ENCODE peak calls at places on chromosomes 13 and 19, in six cellular contexts. I, F, L, Y, J and M are unnamed samples.
A peak's percentile ranks its signal among the peaks of the same experiment; 100 is the strongest.

GRCh38 chr13:51614350-51614786 is 30.1 kb downstream of the WDFY2 start:
- DNase-seq in I (no peak), J (no peak), L (peak; percentile 55), F (no peak), Y (no peak), M (no peak)

GRCh38 chr13:93603043-93603442 is 376.4 kb downstream of the GPC6 start:
- DNase-seq in I (no peak), L (no peak), J (no peak), Y (no peak), F (peak; percentile 72), M (no peak)

GRCh38 chr13:96090240-96091101 is 564 bp downstream of the HS6ST3 start:
- DNase-seq in L (no peak), F (no peak), I (peak; percentile 8), Y (no peak), J (peak; percentile 61), M (no peak)

GRCh38 chr13:113034451-113035208 is 65.6 kb downstream of the MCF2L start:
- DNase-seq in L (no peak), J (peak; percentile 51), I (peak; percentile 44), F (no peak), Y (peak; percentile 53), M (no peak)

GRCh38 chr13:48828962-48829405 is 146.7 kb upstream of the FNDC3A start:
- DNase-seq in F (peak; percentile 49), Y (no peak), I (no peak), J (no peak), L (peak; percentile 5), M (no peak)

GRCh38 chr13:36282818-36283432 is 14.7 kb downstream of the CCDC169 start:
- DNase-seq in L (peak; percentile 13), F (no peak), Y (no peak), I (no peak), J (no peak), M (no peak)

GRCh38 chr13:37414667-37415066 is 183.9 kb downstream of the POSTN start:
- DNase-seq in F (no peak), J (no peak), I (no peak), Y (no peak), L (no peak), M (no peak)

GRCh38 chr19:40091205-40092129 is 724 bp upstream of the ZNF780A start:
- DNase-seq in I (no peak), L (no peak), J (no peak), F (no peak), Y (no peak), M (no peak)

GRCh38 chr19:10270180-10270615 is 722 bp upstream of the ICAM1 start:
- DNase-seq in Y (peak; percentile 46), F (no peak), J (peak; percentile 98), I (peak; percentile 76), L (peak; percentile 64), M (peak; percentile 70)

GRCh38 chr19:31304877-31305312 is 44.3 kb downstream of the TSHZ3 start:
- DNase-seq in L (no peak), J (no peak), F (no peak), I (no peak), Y (peak; percentile 29), M (no peak)

GRCh38 chr13:75153834-75154233 is 328.1 kb downstream of the TBC1D4 start:
- DNase-seq in J (no peak), L (no peak), Y (no peak), F (no peak), I (no peak), M (no peak)

GRCh38 chr13:95527955-95528354 is 24.6 kb upstream of the CLDN10 start:
- DNase-seq in F (no peak), Y (no peak), J (no peak), L (no peak), I (no peak), M (no peak)

GRCh38 chr13:74066937-74067336 is 67.3 kb downstream of the KLF12 start:
- DNase-seq in F (no peak), Y (no peak), J (no peak), I (no peak), L (no peak), M (no peak)

GRCh38 chr19:35332817-35333216 is 3.8 kb downstream of the CD22 start:
- DNase-seq in I (no peak), J (peak; percentile 52), L (peak; percentile 12), Y (no peak), F (no peak), M (no peak)

GRCh38 chr13:28035146-28035782 is 46.8 kb upstream of the URAD start:
- DNase-seq in F (no peak), I (no peak), L (no peak), J (no peak), Y (no peak), M (no peak)

GRCh38 chr13:50106559-50106958 is 91.3 kb downstream of the KCNRG start:
- DNase-seq in L (no peak), F (no peak), Y (no peak), J (no peak), I (no peak), M (no peak)
- H3K4me1 ChIP-seq in L (peaks cover 52% of the 10 kb centered on the region), F (peaks cover 14% of the 10 kb centered on the region), Y (peaks cover 61% of the 10 kb centered on the region), J (peaks cover 5% of the 10 kb centered on the region), I (no peaks in the 10 kb centered on the region), M (peaks cover 4% of the 10 kb centered on the region)

GRCh38 chr19:4115050-4115817 is 8.7 kb downstream of the MAP2K2 start:
- DNase-seq in F (no peak), I (no peak), Y (no peak), L (peak; percentile 77), J (no peak), M (peak; percentile 44)

GRCh38 chr19:4109626-4109945 is 14.3 kb downstream of the MAP2K2 start:
- DNase-seq in J (no peak), I (no peak), F (no peak), Y (no peak), L (no peak), M (no peak)

GRCh38 chr19:4113398-4114088 is 10.4 kb downstream of the MAP2K2 start:
- DNase-seq in I (no peak), F (no peak), J (no peak), L (no peak), Y (no peak), M (no peak)

GRCh38 chr19:4114181-4114580 is 9.7 kb downstream of the MAP2K2 start:
- DNase-seq in L (no peak), Y (no peak), I (no peak), F (no peak), J (no peak), M (no peak)

DNA sequence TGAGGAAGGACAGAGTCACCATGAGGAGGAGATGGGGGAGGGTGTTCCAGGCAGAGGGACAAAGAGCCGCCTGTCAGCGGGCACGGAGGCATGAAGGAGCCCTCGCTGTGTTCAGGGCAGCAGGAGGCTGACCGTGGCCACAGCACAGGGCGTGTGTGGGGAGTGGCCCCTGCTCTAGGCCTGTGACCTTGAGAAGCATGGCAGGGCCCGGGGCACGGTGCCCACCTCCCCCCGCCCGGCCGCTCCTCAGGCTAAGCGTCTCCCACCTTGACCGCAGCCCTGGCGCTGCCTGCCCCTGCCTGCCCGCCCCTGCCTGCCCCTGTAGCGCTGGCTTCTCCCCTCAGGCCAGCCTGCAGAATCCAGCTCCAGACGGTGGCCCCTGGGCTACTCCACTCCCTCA is 11.6 kb downstream of the MAP2K2 start:
- DNase-seq in J (no peak), L (no peak), Y (no peak), I (no peak), F (no peak), M (no peak)
- H3K4me1 ChIP-seq in J (no peaks in the 10 kb centered on the region), L (peaks cover 54% of the 10 kb centered on the region), Y (peaks cover 15% of the 10 kb centered on the region), I (peaks cover 8% of the 10 kb centered on the region), F (no peaks in the 10 kb centered on the region), M (peaks cover 35% of the 10 kb centered on the region)

GRCh38 chr19:51114087-51114714 is 6.0 kb upstream of the CTU1 start:
- DNase-seq in Y (no peak), L (peak; percentile 33), J (no peak), I (no peak), F (no peak), M (no peak)

GRCh38 chr19:51108066-51108804 is at the start of gene CTU1:
- DNase-seq in F (peak; percentile 96), Y (peak; percentile 97), L (peak; percentile 98), I (peak; percentile 96), J (peak; percentile 98), M (peak; percentile 98)

GRCh38 chr19:51108805-51109146 is 567 bp upstream of the CTU1 start:
- DNase-seq in L (no peak), Y (no peak), F (no peak), J (no peak), I (no peak), M (no peak)

GRCh38 chr19:51110666-51110971 is 2.4 kb upstream of the CTU1 start:
- DNase-seq in L (no peak), J (peak; percentile 2), F (no peak), I (no peak), Y (no peak), M (no peak)

DNA sequence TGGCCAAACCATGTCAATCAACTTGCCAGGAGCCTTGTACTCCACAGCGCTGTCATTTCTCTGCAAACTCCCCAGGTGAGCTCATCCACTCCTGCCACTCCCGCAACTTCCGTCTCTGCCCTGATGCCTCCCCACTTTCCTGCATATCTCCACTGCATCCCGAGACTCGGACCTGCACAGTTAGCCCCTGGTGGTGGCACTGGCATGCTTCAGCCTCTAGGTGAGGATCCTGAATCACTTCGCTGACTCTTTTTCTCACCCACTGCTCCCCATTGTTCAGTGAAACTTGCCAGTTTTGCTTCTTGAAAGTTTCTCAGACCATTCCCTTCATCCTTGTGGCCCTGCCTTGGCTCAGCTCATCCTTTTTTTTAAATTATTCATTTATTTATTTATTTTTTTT is 3.4 kb upstream of the CTU1 start:
- DNase-seq in I (no peak), J (no peak), Y (no peak), F (no peak), L (no peak), M (no peak)
- H3K4me1 ChIP-seq in I (peaks cover 17% of the 10 kb centered on the region), J (peaks cover 9% of the 10 kb centered on the region), Y (peaks cover 18% of the 10 kb centered on the region), F (no peaks in the 10 kb centered on the region), L (peaks cover 46% of the 10 kb centered on the region), M (peaks cover 19% of the 10 kb centered on the region)

GRCh38 chr13:46202956-46203355 is 8.8 kb upstream of the LRRC63 start:
- DNase-seq in L (no peak), J (no peak), F (no peak), I (no peak), Y (no peak), M (no peak)

GRCh38 chr13:46198794-46199193 is 12.9 kb upstream of the LRRC63 start:
- DNase-seq in Y (no peak), I (no peak), F (no peak), L (no peak), J (no peak), M (no peak)

GRCh38 chr13:46195017-46195416 is 13.0 kb upstream of the LCP1 start:
- DNase-seq in L (no peak), Y (no peak), I (no peak), F (no peak), J (no peak), M (no peak)

GRCh38 chr13:46202188-46202795 is 9.4 kb upstream of the LRRC63 start:
- DNase-seq in J (no peak), F (no peak), Y (no peak), L (peak; percentile 40), I (no peak), M (no peak)

DNA sequence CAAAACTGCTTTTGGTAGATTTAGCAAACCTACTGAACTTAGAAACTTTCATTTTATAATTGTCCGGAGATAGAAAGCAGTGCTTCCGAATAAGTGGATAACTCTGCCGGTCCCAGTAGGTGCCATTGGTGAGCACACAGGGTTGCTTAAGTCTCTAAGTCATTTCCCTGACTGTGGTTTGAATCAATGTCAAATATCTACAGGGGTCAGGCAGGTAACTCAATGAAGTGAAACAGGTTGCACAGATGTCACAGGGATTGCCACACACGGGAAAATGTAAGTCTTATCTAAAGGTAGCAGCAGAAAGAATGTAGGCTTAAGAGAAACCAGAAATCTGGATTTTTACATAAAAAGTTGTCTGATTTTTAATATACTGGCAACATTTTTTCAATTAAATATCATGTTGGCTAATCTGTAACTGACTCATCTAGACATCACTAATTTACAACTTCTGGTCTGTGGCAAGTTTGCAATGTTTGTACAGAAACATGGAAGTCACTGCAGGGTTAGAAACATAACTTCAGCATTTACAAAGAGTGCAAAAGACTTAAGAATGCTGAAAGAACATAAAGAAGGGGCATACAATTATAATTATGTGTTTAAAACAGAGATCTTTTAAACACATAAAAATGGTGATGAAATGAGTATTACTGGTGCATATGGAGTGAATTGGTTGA is 14.3 kb upstream of the LRRC63 start:
- DNase-seq in Y (no peak), F (no peak), I (no peak), J (no peak), L (no peak), M (no peak)
- H3K4me1 ChIP-seq in Y (no peaks in the 10 kb centered on the region), F (no peaks in the 10 kb centered on the region), I (peaks cover 3% of the 10 kb centered on the region), J (no peaks in the 10 kb centered on the region), L (peaks cover 25% of the 10 kb centered on the region), M (peaks cover 13% of the 10 kb centered on the region)